ENCODE peak calls at places on chromosomes 6 and 20, in six cellular contexts. F is right cardiac atrium; M is heart left ventricle; E is foreskin keratinocyte; P is central memory CD8-positive, alpha-beta T cell; C is stimulated activated naive CD8-positive, alpha-beta T cell treated with anti-CD3 and anti-CD28 coated beads, Interleukin-15, Interleukin-2, amounts not matched to agents 100 U/mL and 50 U/mL, for 24 hours. W is an unnamed sample.

GRCh38 chr20:62020935-62021701 is 44.6 kb downstream of the TAF4 start:
- ATAC-seq in F (peak), M (no peak), E (no peak), P (no peak), C (no peak), W (peak)

GRCh38 chr20:50845566-50846211 is 50.8 kb downstream of the BCAS4 start:
- ATAC-seq in F (no peak), M (no peak), E (no peak), P (no peak), C (no peak), W (no peak)

GRCh38 chr6:43992783-43993505 is 134.3 kb downstream of the MRPL14 start:
- ATAC-seq in F (peak), M (peak), E (no peak), P (no peak), C (no peak), W (no peak)

GRCh38 chr6:3270258-3270657 is 11.5 kb downstream of the PSMG4 start:
- ATAC-seq in F (no peak), M (no peak), E (no peak), P (no peak), C (no peak), W (no peak)

GRCh38 chr20:49999329-49999728 is 16.5 kb downstream of the SNAI1 start:
- ATAC-seq in F (no peak), M (no peak), E (no peak), P (no peak), C (peak), W (no peak)

GRCh38 chr20:57698867-57699275 is 10.9 kb downstream of the PMEPA1 start:
- ATAC-seq in F (no peak), M (no peak), E (peak), P (no peak), C (peak), W (no peak)

GRCh38 chr20:58684291-58684690 is 8.3 kb upstream of the NPEPL1 start:
- ATAC-seq in F (no peak), M (no peak), E (no peak), P (no peak), C (no peak), W (no peak)

GRCh38 chr6:157036245-157036681 is 259.1 kb downstream of the ARID1B start:
- ATAC-seq in F (peak), M (no peak), E (peak), P (no peak), C (no peak), W (peak)

GRCh38 chr6:113560908-113561307 is 296.2 kb upstream of the MARCKS start:
- ATAC-seq in F (no peak), M (no peak), E (peak), P (no peak), C (peak), W (no peak)

GRCh38 chr6:136429681-136430080 is 120.5 kb downstream of the MAP7 start:
- ATAC-seq in F (no peak), M (no peak), E (no peak), P (no peak), C (no peak), W (no peak)

GRCh38 chr6:89692256-89692655 is 53.7 kb upstream of the LYRM2 start:
- ATAC-seq in F (no peak), M (no peak), E (no peak), P (no peak), C (no peak), W (no peak)

GRCh38 chr6:119728935-119729334 is 379.4 kb upstream of the MAN1A1 start:
- ATAC-seq in F (no peak), M (no peak), E (no peak), P (no peak), C (no peak), W (no peak)

W was measured in gastroesophageal sphincter.